ENCODE peak calls at places on chromosomes 6 and 20, in five cellular contexts. T is CD8-positive, alpha-beta T cell; Z is epithelial cell of esophagus; L is GM23248; D is brain microvascular endothelial cell. H is an unnamed sample.

GRCh38 chr6:31529329-31530150 is 778 bp downstream of the MCCD1 start:
- DNase-seq in T (no peak), Z (no peak), L (no peak), D (no peak), H (no peak)

GRCh38 chr6:107616776-107617175 is 126.9 kb downstream of the SOBP start:
- DNase-seq in T (no peak), Z (no peak), L (no peak), D (no peak), H (no peak)

GRCh38 chr6:113586966-113587699 is 270.0 kb upstream of the MARCKS start:
- DNase-seq in T (no peak), Z (no peak), L (no peak), D (no peak), H (no peak)

GRCh38 chr6:139531148-139531547 is 156.7 kb upstream of the CITED2 start:
- DNase-seq in T (no peak), Z (peak; percentile 39), L (peak; percentile 58), D (peak; percentile 36), H (no peak)

GRCh38 chr6:136792945-136793289 is 640 bp upstream of the MAP3K5 start:
- DNase-seq in T (peak; percentile 92), Z (peak; percentile 88), L (peak; percentile 95), D (peak; percentile 86), H (peak; percentile 95)

GRCh38 chr6:117174835-117175360 is 90.5 kb upstream of the VGLL2 start:
- DNase-seq in T (no peak), Z (peak; percentile 89), L (no peak), D (no peak), H (no peak)

GRCh38 chr6:73521351-73522254 is 771 bp upstream of the EEF1A1 start:
- DNase-seq in T (no peak), Z (peak; percentile 76), L (peak; percentile 95), D (peak; percentile 78), H (no peak)

GRCh38 chr6:147802400-147802799 is 293.9 kb downstream of the SAMD5 start:
- DNase-seq in T (no peak), Z (no peak), L (no peak), D (no peak), H (no peak)

GRCh38 chr6:148779142-148779562 is 32.3 kb downstream of the UST start:
- DNase-seq in T (no peak), Z (no peak), L (peak; percentile 43), D (no peak), H (no peak)

GRCh38 chr6:127514396-127515227 is 4.5 kb downstream of the MTCL3 start:
- DNase-seq in T (no peak), Z (peak; percentile 24), L (peak; percentile 83), D (peak; percentile 69), H (peak; percentile 57)

GRCh38 chr20:44401052-44401769 is 45.7 kb downstream of the HNF4A start:
- DNase-seq in T (no peak), Z (no peak), L (no peak), D (no peak), H (no peak)

GRCh38 chr6:125985967-125986294 is 409 bp upstream of the TRMT11 start:
- DNase-seq in T (no peak), Z (no peak), L (no peak), D (no peak), H (no peak)

GRCh38 chr6:100833972-100834574 is 47.1 kb downstream of the ASCC3 start:
- DNase-seq in T (no peak), Z (no peak), L (peak; percentile 49), D (no peak), H (no peak)

GRCh38 chr6:116409756-116410155 is 39.0 kb downstream of the DSE start:
- DNase-seq in T (no peak), Z (no peak), L (no peak), D (no peak), H (no peak)

GRCh38 chr6:166760288-166760687 is 133.2 kb upstream of the RPS6KA2 start:
- DNase-seq in T (no peak), Z (no peak), L (no peak), D (no peak), H (no peak)

GRCh38 chr6:163536770-163537169 is 122.3 kb downstream of the QKI start:
- DNase-seq in T (no peak), Z (peak; percentile 24), L (peak; percentile 40), D (peak; percentile 49), H (no peak)

GRCh38 chr6:125747589-125748533 is 1.6 kb upstream of the HEY2 start:
- DNase-seq in T (no peak), Z (peak; percentile 79), L (peak; percentile 52), D (no peak), H (no peak)

GRCh38 chr6:5205035-5205469 is 55.7 kb downstream of the LYRM4 start:
- DNase-seq in T (no peak), Z (no peak), L (peak; percentile 38), D (no peak), H (no peak)

GRCh38 chr6:42453649-42454427 is 2.1 kb upstream of the TRERF1 start:
- DNase-seq in T (no peak), Z (peak; percentile 53), L (peak; percentile 85), D (peak; percentile 36), H (no peak)

GRCh38 chr6:32151131-32151884 is 431 bp downstream of the PRRT1 start:
- DNase-seq in T (no peak), Z (no peak), L (peak; percentile 25), D (no peak), H (no peak)

GRCh38 chr6:137229075-137229759 is 10.0 kb upstream of the IFNGR1 start:
- DNase-seq in T (no peak), Z (no peak), L (no peak), D (no peak), H (no peak)

GRCh38 chr20:40265872-40266533 is 423.0 kb downstream of the MAFB start:
- DNase-seq in T (no peak), Z (peak; percentile 57), L (peak; percentile 72), D (peak; percentile 19), H (peak; percentile 35)

GRCh38 chr20:1291191-1291741 is 25.2 kb downstream of the SNPH start:
- DNase-seq in T (no peak), Z (no peak), L (peak; percentile 28), D (peak; percentile 26), H (no peak)

GRCh38 chr6:46265373-46265772 is 94.6 kb upstream of the ENPP5 start:
- DNase-seq in T (no peak), Z (no peak), L (no peak), D (no peak), H (no peak)

GRCh38 chr6:44078795-44079671 is 48.2 kb downstream of the MRPL14 start:
- DNase-seq in T (peak; percentile 53), Z (peak; percentile 78), L (peak; percentile 74), D (no peak), H (peak; percentile 77)

GRCh38 chr6:88662653-88663174 is 300.7 kb downstream of the RNGTT start:
- DNase-seq in T (no peak), Z (no peak), L (no peak), D (no peak), H (no peak)

GRCh38 chr20:35901678-35902544 is 52.4 kb downstream of the SCAND1 start:
- DNase-seq in T (no peak), Z (peak; percentile 83), L (peak; percentile 91), D (peak; percentile 91), H (no peak)

GRCh38 chr20:58751956-58752355 is 59.4 kb downstream of the NPEPL1 start:
- DNase-seq in T (no peak), Z (no peak), L (no peak), D (no peak), H (no peak)

GRCh38 chr6:22146581-22147468 is 150.0 kb downstream of the PRL start:
- DNase-seq in T (no peak), Z (peak; percentile 38), L (peak; percentile 45), D (no peak), H (no peak)

GRCh38 chr20:56359212-56360132 is 698 bp downstream of the FAM210B start:
- DNase-seq in T (no peak), Z (peak; percentile 80), L (peak; percentile 87), D (peak; percentile 69), H (peak; percentile 39)

GRCh38 chr20:56382696-56383095 is 9.3 kb downstream of the AURKA start:
- DNase-seq in T (no peak), Z (no peak), L (no peak), D (no peak), H (no peak)

GRCh38 chr20:58833921-58834320 is 16.8 kb downstream of the GNAS-AS1 start:
- DNase-seq in T (no peak), Z (no peak), L (no peak), D (peak; percentile 52), H (no peak)

GRCh38 chr6:166104872-166105271 is 62.8 kb downstream of the TBXT start:
- DNase-seq in T (no peak), Z (no peak), L (no peak), D (no peak), H (no peak)

GRCh38 chr20:57451356-57451755 is 60.2 kb downstream of the RBM38 start:
- DNase-seq in T (no peak), Z (no peak), L (no peak), D (no peak), H (no peak)
- H3K4me3 ChIP-seq in T (no peak overlapping the region), Z (no peak overlapping the region), L (no peak overlapping the region), D (no peak overlapping the region), H (no peak overlapping the region)

GRCh38 chr6:36853325-36853724 is 14.1 kb upstream of the CPNE5 start:
- DNase-seq in T (no peak), Z (peak; percentile 84), L (peak; percentile 92), D (peak; percentile 69), H (peak; percentile 50)
- H3K4me3 ChIP-seq in T (no peak overlapping the region), Z (no peak overlapping the region), L (no peak overlapping the region), D (no peak overlapping the region), H (no peak overlapping the region)

GRCh38 chr6:170459451-170459850 is 93.7 kb downstream of the PSMB1 start:
- DNase-seq in T (no peak), Z (peak; percentile 14), L (peak; percentile 71), D (peak; percentile 55), H (no peak)
- H3K4me3 ChIP-seq in T (no peak overlapping the region), Z (no peak overlapping the region), L (peak overlapping the region; percentile 67), D (peak overlapping the region; percentile 33), H (no peak overlapping the region)

DNA sequence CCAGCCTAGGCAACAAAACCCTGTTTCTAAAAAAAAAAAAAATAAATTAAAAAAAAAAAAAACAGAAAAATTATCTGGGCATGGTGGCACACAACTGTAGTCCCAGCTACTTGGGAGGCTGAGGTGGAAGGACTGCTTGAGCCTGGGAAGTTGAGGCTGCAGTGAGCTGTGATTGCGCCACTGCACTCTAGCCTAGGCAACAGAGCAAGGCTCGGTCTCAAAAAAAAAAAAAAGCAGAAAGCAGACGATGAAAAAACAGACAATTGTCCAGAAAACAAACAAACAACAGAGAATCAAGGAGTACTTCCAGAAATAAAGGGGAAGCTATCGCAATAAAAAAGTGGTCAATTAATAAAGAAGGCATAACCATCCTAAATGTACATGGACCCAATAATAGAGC is 229.4 kb downstream of the GMDS start:
- DNase-seq in T (no peak), Z (no peak), L (no peak), D (no peak), H (no peak)
- H3K4me3 ChIP-seq in T (no peak overlapping the region), Z (no peak overlapping the region), L (no peak overlapping the region), D (no peak overlapping the region), H (no peak overlapping the region)